ENCODE peak calls at places on chromosomes 13 and 19, in eight cellular contexts. V is IMR-90; I is T-helper 2 cell treated with Interferon-gamma antibody and Interleukin-4, amounts not matched to agents 5 μg/mL and 100 μg/mL, for 36 hours; J is CD8-positive, alpha-beta T cell; G is adrenal gland; H is spleen; U is stimulated activated CD8-positive, alpha-beta memory T cell treated with anti-CD3 and anti-CD28 coated beads, Interleukin-4, amount 100 ng/mL, for 4 hours; P is GM13977. N is an unnamed sample.

GRCh38 chr19:10655457-10656312 is 1.5 kb downstream of the ILF3 start:
- DNase-seq in V (peak; percentile 44), I (peak; percentile 9), J (no peak), G (peak; percentile 65), H (no peak), U (no peak), P (no peak), N (no peak)

GRCh38 chr19:33440241-33440640 is 66.7 kb downstream of the CEBPG start:
- DNase-seq in V (no peak), I (no peak), J (no peak), G (no peak), H (peak; percentile 38), U (no peak), P (no peak), N (no peak)

GRCh38 chr19:16207490-16208025 is 9.8 kb downstream of the AP1M1 start:
- DNase-seq in V (no peak), I (no peak), J (no peak), G (no peak), H (peak; percentile 28), U (no peak), P (no peak), N (no peak)

GRCh38 chr19:18419195-18419698 is at the start of gene SSBP4:
- DNase-seq in V (peak; percentile 70), I (peak; percentile 84), J (peak; percentile 79), G (peak; percentile 68), H (peak; percentile 92), U (no peak), P (peak; percentile 97), N (no peak)

GRCh38 chr13:98706446-98707110 is 45.9 kb downstream of the SLC15A1 start:
- DNase-seq in V (peak; percentile 13), I (no peak), J (no peak), G (peak; percentile 58), H (no peak), U (no peak), P (no peak), N (no peak)

GRCh38 chr13:109331898-109332297 is 454.5 kb downstream of the IRS2 start:
- DNase-seq in V (peak; percentile 89), I (no peak), J (no peak), G (no peak), H (no peak), U (no peak), P (no peak), N (no peak)

GRCh38 chr13:110379905-110380341 is 72.8 kb downstream of the COL4A2 start:
- DNase-seq in V (peak; percentile 89), I (no peak), J (no peak), G (no peak), H (no peak), U (no peak), P (no peak), N (no peak)

GRCh38 chr19:5989388-5990074 is 11.6 kb upstream of the RANBP3 start:
- DNase-seq in V (no peak), I (no peak), J (no peak), G (no peak), H (no peak), U (no peak), P (no peak), N (no peak)

GRCh38 chr19:47713046-47714021 is at the start of gene EHD2:
- DNase-seq in V (peak; percentile 76), I (peak; percentile 25), J (peak; percentile 67), G (peak; percentile 69), H (peak; percentile 85), U (no peak), P (peak; percentile 72), N (no peak)

GRCh38 chr13:28442872-28443271 is 52.1 kb downstream of the FLT1 start:
- DNase-seq in V (no peak), I (no peak), J (no peak), G (peak; percentile 43), H (no peak), U (no peak), P (no peak), N (no peak)

GRCh38 chr13:63345835-63346234 is 1930.2 kb upstream of the PCDH20 start:
- DNase-seq in V (no peak), I (no peak), J (no peak), G (no peak), H (no peak), U (no peak), P (no peak), N (no peak)

GRCh38 chr19:50501568-50502475 is 9.2 kb downstream of the JOSD2 start:
- DNase-seq in V (no peak), I (no peak), J (no peak), G (no peak), H (peak; percentile 59), U (no peak), P (no peak), N (no peak)

GRCh38 chr13:20713014-20713376 is 9.5 kb downstream of the IL17D start:
- DNase-seq in V (no peak), I (no peak), J (no peak), G (no peak), H (no peak), U (no peak), P (peak; percentile 18), N (no peak)

GRCh38 chr13:93225610-93226009 is 997 bp upstream of the GPC6 start:
- DNase-seq in V (no peak), I (no peak), J (no peak), G (no peak), H (no peak), U (no peak), P (no peak), N (no peak)

GRCh38 chr13:109868583-109869311 is 82.4 kb upstream of the IRS2 start:
- DNase-seq in V (peak; percentile 17), I (no peak), J (no peak), G (peak; percentile 53), H (no peak), U (no peak), P (no peak), N (no peak)

N was measured in cortex of kidney.